ENCODE peak calls at places on chromosomes 13 and 19, in seven cellular contexts. One of them, this sample, is unnamed.

GRCh38 chr19:10881403-10882107 is 10.2 kb downstream of the CARM1 start:
- DNase-seq in Peyer's patch: no peak
- DNase-seq in Calu3: no peak
- DNase-seq in IMR-90: no peak
- DNase-seq in omental fat pad: no peak
- DNase-seq in lung: no peak
- DNase-seq in neural progenitor cell: peak
- DNase-seq in this sample: no peak

GRCh38 chr19:48878219-48879024 is 6.2 kb downstream of the PPP1R15A start:
- DNase-seq in omental fat pad: no peak
- DNase-seq in neural progenitor cell: no peak
- DNase-seq in lung: no peak
- DNase-seq in IMR-90: peak
- DNase-seq in Peyer's patch: no peak
- DNase-seq in Calu3: no peak
- DNase-seq in this sample: no peak

GRCh38 chr13:20637811-20638210 is 65.7 kb upstream of the IL17D start:
- DNase-seq in Calu3: no peak
- DNase-seq in omental fat pad: no peak
- DNase-seq in Peyer's patch: no peak
- DNase-seq in neural progenitor cell: no peak
- DNase-seq in IMR-90: no peak
- DNase-seq in lung: no peak
- DNase-seq in this sample: no peak

GRCh38 chr19:29042450-29042849 is 170.5 kb downstream of the UQCRFS1 start:
- DNase-seq in neural progenitor cell: no peak
- DNase-seq in Calu3: no peak
- DNase-seq in omental fat pad: no peak
- DNase-seq in lung: no peak
- DNase-seq in IMR-90: no peak
- DNase-seq in Peyer's patch: no peak
- DNase-seq in this sample: no peak

GRCh38 chr19:18611327-18612050 is 1.2 kb upstream of the TMEM59L start:
- DNase-seq in Peyer's patch: no peak
- DNase-seq in omental fat pad: no peak
- DNase-seq in Calu3: no peak
- DNase-seq in lung: no peak
- DNase-seq in IMR-90: no peak
- DNase-seq in neural progenitor cell: peak
- DNase-seq in this sample: no peak

GRCh38 chr13:107296804-107297203 is 728.9 kb upstream of the ARGLU1 start:
- DNase-seq in Calu3: no peak
- DNase-seq in lung: no peak
- DNase-seq in neural progenitor cell: no peak
- DNase-seq in IMR-90: peak
- DNase-seq in Peyer's patch: no peak
- DNase-seq in omental fat pad: no peak
- DNase-seq in this sample: no peak

GRCh38 chr13:42612021-42612765 is 38.2 kb downstream of the TNFSF11 start:
- DNase-seq in lung: no peak
- DNase-seq in Calu3: no peak
- DNase-seq in Peyer's patch: no peak
- DNase-seq in omental fat pad: no peak
- DNase-seq in IMR-90: no peak
- DNase-seq in neural progenitor cell: no peak
- DNase-seq in this sample: no peak

GRCh38 chr13:23381877-23382276 is 51.6 kb downstream of the SACS start:
- DNase-seq in Calu3: no peak
- DNase-seq in lung: no peak
- DNase-seq in omental fat pad: no peak
- DNase-seq in IMR-90: no peak
- DNase-seq in neural progenitor cell: no peak
- DNase-seq in Peyer's patch: no peak
- DNase-seq in this sample: no peak

GRCh38 chr19:29978139-29978538 is 36.1 kb downstream of the URI1 start:
- DNase-seq in lung: no peak
- DNase-seq in Calu3: no peak
- DNase-seq in IMR-90: no peak
- DNase-seq in omental fat pad: no peak
- DNase-seq in Peyer's patch: no peak
- DNase-seq in neural progenitor cell: no peak
- DNase-seq in this sample: no peak

GRCh38 chr13:93727301-93728141 is 500.9 kb downstream of the GPC6 start:
- DNase-seq in lung: no peak
- DNase-seq in Calu3: no peak
- DNase-seq in IMR-90: peak
- DNase-seq in omental fat pad: no peak
- DNase-seq in Peyer's patch: no peak
- DNase-seq in neural progenitor cell: no peak
- DNase-seq in this sample: peak

GRCh38 chr13:25879466-25879865 is 172.3 kb downstream of the SHISA2 start:
- DNase-seq in neural progenitor cell: no peak
- DNase-seq in omental fat pad: no peak
- DNase-seq in Calu3: no peak
- DNase-seq in Peyer's patch: no peak
- DNase-seq in IMR-90: no peak
- DNase-seq in lung: no peak
- DNase-seq in this sample: no peak

GRCh38 chr19:7328647-7329046 is 20.1 kb upstream of the ARHGEF18 start:
- DNase-seq in omental fat pad: no peak
- DNase-seq in neural progenitor cell: no peak
- DNase-seq in IMR-90: no peak
- DNase-seq in Calu3: no peak
- DNase-seq in lung: no peak
- DNase-seq in Peyer's patch: no peak
- DNase-seq in this sample: no peak

GRCh38 chr19:7327802-7328201 is 20.9 kb upstream of the ARHGEF18 start:
- DNase-seq in Calu3: no peak
- DNase-seq in Peyer's patch: no peak
- DNase-seq in neural progenitor cell: no peak
- DNase-seq in omental fat pad: no peak
- DNase-seq in lung: no peak
- DNase-seq in IMR-90: no peak
- DNase-seq in this sample: no peak

GRCh38 chr19:7331446-7331845 is 17.3 kb upstream of the ARHGEF18 start:
- DNase-seq in lung: no peak
- DNase-seq in omental fat pad: no peak
- DNase-seq in Calu3: no peak
- DNase-seq in IMR-90: no peak
- DNase-seq in Peyer's patch: no peak
- DNase-seq in neural progenitor cell: no peak
- DNase-seq in this sample: no peak

DNA sequence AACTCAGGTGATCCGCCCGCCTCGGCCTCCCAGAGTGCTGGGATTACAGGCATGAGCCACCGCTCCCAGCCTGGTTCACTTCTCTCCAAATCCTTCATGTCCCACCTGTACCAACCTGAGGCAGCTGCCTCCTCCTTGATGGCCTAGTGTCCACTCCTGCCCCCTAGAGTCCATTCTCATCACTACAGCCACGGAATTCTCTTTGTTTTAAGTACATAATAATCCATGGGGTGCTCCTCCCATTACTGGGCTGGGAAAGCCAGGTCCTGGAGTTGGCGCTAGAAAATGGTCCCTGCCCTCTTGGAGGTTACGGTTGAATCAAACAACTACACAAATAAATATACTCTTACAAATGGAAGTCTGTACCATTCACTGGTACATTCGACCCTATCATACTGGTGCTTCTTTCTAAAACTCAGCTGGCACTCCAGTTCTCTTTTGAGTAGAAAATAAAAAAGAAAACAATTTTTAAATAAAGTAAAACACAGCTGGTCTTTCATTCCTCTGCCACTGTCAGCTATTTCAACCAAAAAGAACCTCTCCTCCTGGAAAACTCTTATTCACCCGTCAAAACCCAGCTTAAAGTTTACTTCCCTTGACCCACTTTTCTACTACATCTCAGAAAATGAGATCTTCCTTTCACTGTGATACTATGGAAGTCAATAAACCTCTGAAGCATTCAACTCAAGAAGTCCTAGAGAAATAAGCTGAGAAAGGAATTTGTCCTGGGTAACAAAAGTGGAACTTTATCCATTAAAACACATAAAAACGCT is 22.4 kb upstream of the ARHGEF18 start:
- DNase-seq in Peyer's patch: peak
- DNase-seq in lung: no peak
- DNase-seq in omental fat pad: no peak
- DNase-seq in IMR-90: no peak
- DNase-seq in neural progenitor cell: peak
- DNase-seq in Calu3: no peak
- DNase-seq in this sample: no peak
- TF ChIP-seq CTCF in Peyer's patch: peak
- TF ChIP-seq CTCF in lung: no peak
- TF ChIP-seq CTCF in omental fat pad: no peak
- TF ChIP-seq CTCF in IMR-90: no peak
- TF ChIP-seq CTCF in neural progenitor cell: peak
- TF ChIP-seq CTCF in Calu3: no peak
- TF ChIP-seq CTCF in this sample: peak

DNA sequence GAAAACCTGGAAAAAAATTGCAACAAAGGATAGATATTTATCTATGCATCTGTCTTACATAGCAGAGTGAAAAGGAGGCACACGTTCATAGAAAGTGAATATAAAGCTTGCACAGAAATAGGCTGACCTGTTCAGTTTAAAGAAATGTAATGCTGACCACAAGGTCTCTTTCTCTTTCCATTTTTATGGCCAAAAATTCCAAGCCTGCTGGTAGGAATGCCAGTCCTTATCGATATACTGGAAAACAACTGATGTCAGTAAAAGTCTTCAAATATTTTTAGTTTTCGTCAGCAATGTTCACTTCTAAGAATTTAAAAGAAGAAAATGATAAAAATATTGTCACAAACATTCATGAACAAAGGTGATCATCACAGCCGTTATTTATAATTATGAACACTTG is 59.0 kb upstream of the MCF2L start:
- DNase-seq in Calu3: no peak
- DNase-seq in lung: no peak
- DNase-seq in neural progenitor cell: no peak
- DNase-seq in Peyer's patch: no peak
- DNase-seq in IMR-90: no peak
- DNase-seq in omental fat pad: no peak
- DNase-seq in this sample: no peak
- TF ChIP-seq CTCF in Calu3: no peak
- TF ChIP-seq CTCF in lung: no peak
- TF ChIP-seq CTCF in neural progenitor cell: no peak
- TF ChIP-seq CTCF in Peyer's patch: no peak
- TF ChIP-seq CTCF in IMR-90: peak
- TF ChIP-seq CTCF in omental fat pad: no peak
- TF ChIP-seq CTCF in this sample: no peak

DNA sequence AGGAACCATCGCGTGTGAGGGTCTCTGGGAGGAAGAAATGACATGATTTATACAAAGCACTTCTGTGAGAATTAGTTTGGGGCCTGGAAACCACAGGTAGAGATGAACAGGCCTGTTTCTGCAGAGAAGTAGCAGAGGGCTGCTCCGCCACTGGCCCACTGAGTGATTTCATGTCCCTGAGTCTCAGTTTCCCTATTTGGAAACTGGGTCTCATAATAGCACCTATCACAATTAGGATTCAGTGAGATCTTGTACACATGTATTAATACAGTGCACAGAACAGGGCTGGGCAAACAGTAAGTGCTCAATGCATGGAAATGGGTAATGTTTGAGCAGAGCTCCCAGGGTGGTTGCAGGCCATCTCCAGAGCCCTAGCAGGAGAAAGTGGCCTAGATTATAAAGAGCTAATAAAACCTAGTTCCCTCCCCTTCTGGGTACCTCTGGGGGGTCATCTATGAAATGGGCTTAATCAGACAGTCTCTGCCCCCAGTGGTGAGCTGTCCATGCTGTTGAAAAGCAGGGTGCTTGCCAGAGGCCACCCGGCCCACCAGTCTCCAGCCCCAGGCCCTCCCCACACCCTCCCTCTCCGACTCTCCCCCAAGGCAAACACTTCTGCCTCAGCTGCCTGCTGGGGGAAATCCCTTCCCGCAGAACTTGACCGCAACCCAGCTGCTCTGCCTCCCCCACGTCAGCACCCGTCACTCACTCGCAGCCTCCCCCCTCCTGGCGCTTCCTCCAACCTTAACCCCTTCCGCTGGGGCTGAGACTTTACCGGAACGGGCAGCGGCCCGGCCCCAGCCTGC is 4.5 kb downstream of the BCL3 start:
- DNase-seq in Peyer's patch: peak
- DNase-seq in neural progenitor cell: peak
- DNase-seq in omental fat pad: peak
- DNase-seq in IMR-90: peak
- DNase-seq in Calu3: peak
- DNase-seq in lung: peak
- DNase-seq in this sample: peak
- TF ChIP-seq CTCF in Peyer's patch: no peak
- TF ChIP-seq CTCF in neural progenitor cell: no peak
- TF ChIP-seq CTCF in omental fat pad: no peak
- TF ChIP-seq CTCF in IMR-90: peak
- TF ChIP-seq CTCF in Calu3: no peak
- TF ChIP-seq CTCF in lung: no peak
- TF ChIP-seq CTCF in this sample: peak

GRCh38 chr13:55999709-56000108 is 1141.0 kb upstream of the PRR20A start:
- DNase-seq in omental fat pad: no peak
- DNase-seq in Calu3: no peak
- DNase-seq in neural progenitor cell: peak
- DNase-seq in Peyer's patch: no peak
- DNase-seq in IMR-90: no peak
- DNase-seq in lung: no peak
- DNase-seq in this sample: no peak
- TF ChIP-seq CTCF in omental fat pad: no peak
- TF ChIP-seq CTCF in Calu3: no peak
- TF ChIP-seq CTCF in neural progenitor cell: peak
- TF ChIP-seq CTCF in Peyer's patch: no peak
- TF ChIP-seq CTCF in IMR-90: no peak
- TF ChIP-seq CTCF in lung: no peak
- TF ChIP-seq CTCF in this sample: no peak

GRCh38 chr13:98938801-98939200 is 39.1 kb downstream of the DOCK9 start:
- DNase-seq in neural progenitor cell: peak
- DNase-seq in IMR-90: no peak
- DNase-seq in omental fat pad: no peak
- DNase-seq in lung: no peak
- DNase-seq in Calu3: no peak
- DNase-seq in Peyer's patch: no peak
- DNase-seq in this sample: no peak
- TF ChIP-seq CTCF in neural progenitor cell: no peak
- TF ChIP-seq CTCF in IMR-90: no peak
- TF ChIP-seq CTCF in omental fat pad: no peak
- TF ChIP-seq CTCF in lung: no peak
- TF ChIP-seq CTCF in Calu3: no peak
- TF ChIP-seq CTCF in Peyer's patch: no peak
- TF ChIP-seq CTCF in this sample: no peak

GRCh38 chr13:29845440-29846056 is 4.9 kb downstream of the UBL3 start:
- DNase-seq in omental fat pad: no peak
- DNase-seq in Calu3: no peak
- DNase-seq in Peyer's patch: no peak
- DNase-seq in lung: no peak
- DNase-seq in neural progenitor cell: no peak
- DNase-seq in IMR-90: peak
- DNase-seq in this sample: no peak
- TF ChIP-seq CTCF in omental fat pad: no peak
- TF ChIP-seq CTCF in Calu3: no peak
- TF ChIP-seq CTCF in Peyer's patch: peak
- TF ChIP-seq CTCF in lung: no peak
- TF ChIP-seq CTCF in neural progenitor cell: peak
- TF ChIP-seq CTCF in IMR-90: peak
- TF ChIP-seq CTCF in this sample: no peak

GRCh38 chr19:13430790-13431582 is 75.3 kb downstream of the CACNA1A start:
- DNase-seq in neural progenitor cell: peak
- DNase-seq in omental fat pad: no peak
- DNase-seq in IMR-90: peak
- DNase-seq in Calu3: peak
- DNase-seq in lung: peak
- DNase-seq in Peyer's patch: peak
- DNase-seq in this sample: no peak
- TF ChIP-seq CTCF in neural progenitor cell: peak
- TF ChIP-seq CTCF in omental fat pad: peak
- TF ChIP-seq CTCF in IMR-90: peak
- TF ChIP-seq CTCF in Calu3: peak
- TF ChIP-seq CTCF in lung: no peak
- TF ChIP-seq CTCF in Peyer's patch: peak
- TF ChIP-seq CTCF in this sample: peak